ENCODE peak calls at places on chromosomes 16 and 17, in nine cellular contexts. A, V, U, C, R, X, S, W and K are unnamed samples.

GRCh38 chr16:4114257-4115208 is 1.7 kb downstream of the ADCY9 start:
- DNase-seq in A (no peak), V (peak), U (no peak), C (no peak), R (no peak), X (no peak), S (no peak), W (no peak), K (no peak)

GRCh38 chr16:3640632-3641501 is 13.6 kb upstream of the DNASE1 start:
- DNase-seq in A (no peak), V (peak), U (no peak), C (no peak), R (no peak), X (no peak), S (no peak), W (peak), K (no peak)

GRCh38 chr17:44397479-44398440 is 8.3 kb upstream of the ITGA2B start:
- DNase-seq in A (no peak), V (peak), U (no peak), C (no peak), R (no peak), X (no peak), S (no peak), W (no peak), K (no peak)

GRCh38 chr16:70478169-70478568 is 23.8 kb downstream of the FCSK start:
- DNase-seq in A (no peak), V (no peak), U (no peak), C (no peak), R (no peak), X (no peak), S (no peak), W (peak), K (no peak)

GRCh38 chr17:50257574-50258224 is 16.6 kb upstream of the TMEM92 start:
- DNase-seq in A (no peak), V (peak), U (no peak), C (no peak), R (no peak), X (no peak), S (no peak), W (peak), K (no peak)

GRCh38 chr17:7557825-7558543 is 566 bp upstream of the TNFSF13 start:
- DNase-seq in A (peak), V (peak), U (no peak), C (no peak), R (peak), X (peak), S (peak), W (peak), K (peak)

GRCh38 chr16:27226976-27227705 is 23.8 kb downstream of the KDM8 start:
- DNase-seq in A (no peak), V (peak), U (no peak), C (no peak), R (no peak), X (no peak), S (no peak), W (peak), K (no peak)

GRCh38 chr17:78013683-78014467 is 55.4 kb downstream of the TNRC6C start:
- DNase-seq in A (peak), V (no peak), U (peak), C (peak), R (peak), X (peak), S (peak), W (peak), K (peak)

GRCh38 chr16:72985148-72985882 is 62.6 kb downstream of the ZFHX3 start:
- DNase-seq in A (no peak), V (no peak), U (peak), C (no peak), R (no peak), X (no peak), S (no peak), W (no peak), K (no peak)

GRCh38 chr17:32161029-32161428 is 18.7 kb downstream of the RHOT1 start:
- DNase-seq in A (no peak), V (no peak), U (no peak), C (no peak), R (no peak), X (no peak), S (no peak), W (no peak), K (no peak)

GRCh38 chr17:17109896-17110295 is 67.6 kb downstream of the MPRIP start:
- DNase-seq in A (peak), V (no peak), U (no peak), C (no peak), R (peak), X (peak), S (peak), W (no peak), K (peak)

GRCh38 chr17:21318439-21318838 is 33.9 kb downstream of the MAP2K3 start:
- DNase-seq in A (no peak), V (peak), U (no peak), C (no peak), R (no peak), X (no peak), S (no peak), W (peak), K (no peak)

GRCh38 chr16:67245674-67246080 is 1.6 kb downstream of the FHOD1 start:
- DNase-seq in A (no peak), V (no peak), U (no peak), C (no peak), R (no peak), X (peak), S (no peak), W (no peak), K (peak)

GRCh38 chr17:40555296-40556190 is 9.7 kb downstream of the CCR7 start:
- DNase-seq in A (peak), V (peak), U (no peak), C (no peak), R (no peak), X (no peak), S (no peak), W (peak), K (no peak)

GRCh38 chr17:56681561-56682266 is 88.2 kb downstream of the NOG start:
- DNase-seq in A (peak), V (no peak), U (peak), C (no peak), R (no peak), X (peak), S (peak), W (no peak), K (peak)

GRCh38 chr17:18248300-18248731 is 10.2 kb downstream of the FLII start:
- DNase-seq in A (peak), V (no peak), U (no peak), C (no peak), R (peak), X (peak), S (peak), W (peak), K (peak)

GRCh38 chr16:71933913-71934696 is 38.8 kb downstream of the IST1 start:
- DNase-seq in A (no peak), V (no peak), U (no peak), C (no peak), R (no peak), X (peak), S (peak), W (no peak), K (peak)

GRCh38 chr16:2810651-2811050 is 6.4 kb upstream of the PRSS21 start:
- DNase-seq in A (no peak), V (peak), U (no peak), C (no peak), R (no peak), X (no peak), S (no peak), W (no peak), K (no peak)

GRCh38 chr16:35377142-35377541 is 1917.7 kb downstream of the TP53TG3F start:
- DNase-seq in A (no peak), V (no peak), U (no peak), C (no peak), R (no peak), X (no peak), S (no peak), W (no peak), K (no peak)

GRCh38 chr16:65945485-65945884 is 421.0 kb upstream of the CDH5 start:
- DNase-seq in A (no peak), V (no peak), U (no peak), C (no peak), R (no peak), X (no peak), S (no peak), W (no peak), K (no peak)

GRCh38 chr17:31488264-31488981 is 96.9 kb downstream of the RAB11FIP4 start:
- DNase-seq in A (peak), V (no peak), U (no peak), C (no peak), R (peak), X (no peak), S (peak), W (no peak), K (peak)

GRCh38 chr16:11816123-11816522 is 19.1 kb upstream of the ZC3H7A start:
- DNase-seq in A (no peak), V (no peak), U (no peak), C (no peak), R (no peak), X (peak), S (no peak), W (no peak), K (no peak)

GRCh38 chr17:58401287-58401686 is 16.0 kb downstream of the RNF43 start:
- DNase-seq in A (no peak), V (no peak), U (no peak), C (no peak), R (no peak), X (peak), S (no peak), W (no peak), K (no peak)

GRCh38 chr16:24729967-24730815 is 740 bp downstream of the TNRC6A start:
- DNase-seq in A (peak), V (peak), U (no peak), C (peak), R (peak), X (peak), S (peak), W (peak), K (no peak)

GRCh38 chr16:75965504-75966374 is 239.4 kb upstream of the CPHXL start:
- DNase-seq in A (no peak), V (no peak), U (no peak), C (no peak), R (no peak), X (peak), S (no peak), W (no peak), K (peak)

GRCh38 chr16:84948855-84949610 is 62.3 kb downstream of the ZDHHC7 start:
- DNase-seq in A (no peak), V (no peak), U (no peak), C (no peak), R (no peak), X (no peak), S (no peak), W (no peak), K (no peak)

GRCh38 chr17:65433592-65433991 is 127.9 kb downstream of the AXIN2 start:
- DNase-seq in A (no peak), V (no peak), U (no peak), C (no peak), R (no peak), X (no peak), S (no peak), W (no peak), K (no peak)

GRCh38 chr17:12622726-12623125 is 43.0 kb upstream of the MYOCD start:
- DNase-seq in A (no peak), V (no peak), U (no peak), C (no peak), R (no peak), X (no peak), S (no peak), W (no peak), K (no peak)

GRCh38 chr17:14330492-14330920 is 29.6 kb downstream of the HS3ST3B1 start:
- DNase-seq in A (no peak), V (no peak), U (no peak), C (peak), R (peak), X (no peak), S (no peak), W (no peak), K (no peak)

GRCh38 chr17:49338883-49339282 is 23.2 kb downstream of the ZNF652 start:
- DNase-seq in A (no peak), V (no peak), U (no peak), C (no peak), R (no peak), X (no peak), S (no peak), W (no peak), K (no peak)

GRCh38 chr16:252366-253337 is 18.0 kb downstream of the FAM234A start:
- DNase-seq in A (no peak), V (no peak), U (no peak), C (no peak), R (peak), X (no peak), S (no peak), W (no peak), K (no peak)

GRCh38 chr17:3558603-3559269 is 1.1 kb upstream of the TRPV3 start:
- DNase-seq in A (peak), V (no peak), U (no peak), C (no peak), R (peak), X (peak), S (peak), W (no peak), K (peak)
- H3K4me3 ChIP-seq in A (peak), V (no peak), U (no peak), C (no peak), R (no peak), X (no peak), S (peak), W (no peak), K (no peak)

GRCh38 chr16:87054154-87054553 is 263.0 kb downstream of the C16orf95 start:
- DNase-seq in A (no peak), V (no peak), U (no peak), C (no peak), R (no peak), X (no peak), S (no peak), W (no peak), K (no peak)

GRCh38 chr16:87057291-87057881 is 259.8 kb downstream of the C16orf95 start:
- DNase-seq in A (no peak), V (no peak), U (no peak), C (no peak), R (no peak), X (no peak), S (no peak), W (peak), K (no peak)

GRCh38 chr16:87054856-87055255 is 262.3 kb downstream of the C16orf95 start:
- DNase-seq in A (no peak), V (no peak), U (no peak), C (no peak), R (no peak), X (no peak), S (no peak), W (no peak), K (no peak)

GRCh38 chr16:87056551-87056950 is 260.6 kb downstream of the C16orf95 start:
- DNase-seq in A (no peak), V (no peak), U (no peak), C (no peak), R (no peak), X (no peak), S (no peak), W (peak), K (no peak)

GRCh38 chr16:87056083-87056482 is 261.1 kb downstream of the C16orf95 start:
- DNase-seq in A (no peak), V (no peak), U (no peak), C (no peak), R (no peak), X (peak), S (no peak), W (peak), K (peak)
- H3K4me3 ChIP-seq in A (no peak), V (no peak), U (no peak), C (no peak), R (no peak), X (no peak), S (no peak), W (no peak), K (no peak)

GRCh38 chr17:970388-970768 is 9.2 kb downstream of the NXN start:
- DNase-seq in A (no peak), V (no peak), U (no peak), C (no peak), R (no peak), X (no peak), S (no peak), W (peak), K (no peak)
- H3K4me3 ChIP-seq in A (no peak), V (no peak), U (peak), C (no peak), R (no peak), X (no peak), S (no peak), W (no peak), K (no peak)

GRCh38 chr17:42387663-42388380 is 420 bp downstream of the STAT3 start:
- DNase-seq in A (no peak), V (peak), U (no peak), C (no peak), R (peak), X (peak), S (peak), W (peak), K (peak)

GRCh38 chr17:42387221-42387657 is 1.0 kb downstream of the STAT3 start:
- DNase-seq in A (no peak), V (no peak), U (no peak), C (no peak), R (no peak), X (peak), S (no peak), W (no peak), K (peak)

GRCh38 chr17:42389902-42390301 is 1.7 kb upstream of the STAT3 start:
- DNase-seq in A (no peak), V (no peak), U (no peak), C (no peak), R (no peak), X (no peak), S (no peak), W (no peak), K (no peak)

GRCh38 chr17:42388381-42389134 is at the start of gene STAT3:
- DNase-seq in A (peak), V (peak), U (peak), C (peak), R (peak), X (peak), S (peak), W (peak), K (peak)

GRCh38 chr17:42389135-42389417 is 834 bp upstream of the STAT3 start:
- DNase-seq in A (no peak), V (no peak), U (no peak), C (no peak), R (no peak), X (no peak), S (no peak), W (no peak), K (no peak)
- H3K4me3 ChIP-seq in A (peak), V (no peak), U (peak), C (peak), R (peak), X (peak), S (peak), W (peak), K (peak)

GRCh38 chr17:27226611-27227234 is 67.2 kb upstream of the WSB1 start:
- DNase-seq in A (no peak), V (no peak), U (peak), C (no peak), R (no peak), X (peak), S (peak), W (no peak), K (peak)
- H3K4me3 ChIP-seq in A (no peak), V (no peak), U (no peak), C (no peak), R (no peak), X (no peak), S (no peak), W (no peak), K (no peak)

DNA sequence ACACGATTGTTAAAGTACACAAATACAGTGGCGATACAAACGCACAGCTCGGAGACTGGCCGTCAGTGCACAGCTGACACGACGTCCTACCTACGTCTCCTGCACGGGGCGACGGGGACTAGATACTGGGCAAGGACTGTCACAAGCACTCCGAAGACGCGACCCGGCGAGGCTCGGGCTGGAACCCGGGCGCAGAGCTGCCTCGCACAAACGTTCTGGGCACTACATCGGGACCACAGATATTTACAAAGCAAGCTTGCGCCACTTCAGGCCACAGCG is 13.8 kb downstream of the SLC16A3 start:
- DNase-seq in A (no peak), V (peak), U (no peak), C (no peak), R (no peak), X (peak), S (no peak), W (no peak), K (no peak)
- H3K4me3 ChIP-seq in A (no peak), V (no peak), U (no peak), C (no peak), R (no peak), X (no peak), S (no peak), W (no peak), K (no peak)

GRCh38 chr16:87635541-87636049 is 33.3 kb downstream of the JPH3 start:
- DNase-seq in A (peak), V (peak), U (no peak), C (peak), R (peak), X (peak), S (peak), W (peak), K (peak)
- H3K4me3 ChIP-seq in A (no peak), V (no peak), U (no peak), C (no peak), R (no peak), X (no peak), S (peak), W (no peak), K (no peak)

DNA sequence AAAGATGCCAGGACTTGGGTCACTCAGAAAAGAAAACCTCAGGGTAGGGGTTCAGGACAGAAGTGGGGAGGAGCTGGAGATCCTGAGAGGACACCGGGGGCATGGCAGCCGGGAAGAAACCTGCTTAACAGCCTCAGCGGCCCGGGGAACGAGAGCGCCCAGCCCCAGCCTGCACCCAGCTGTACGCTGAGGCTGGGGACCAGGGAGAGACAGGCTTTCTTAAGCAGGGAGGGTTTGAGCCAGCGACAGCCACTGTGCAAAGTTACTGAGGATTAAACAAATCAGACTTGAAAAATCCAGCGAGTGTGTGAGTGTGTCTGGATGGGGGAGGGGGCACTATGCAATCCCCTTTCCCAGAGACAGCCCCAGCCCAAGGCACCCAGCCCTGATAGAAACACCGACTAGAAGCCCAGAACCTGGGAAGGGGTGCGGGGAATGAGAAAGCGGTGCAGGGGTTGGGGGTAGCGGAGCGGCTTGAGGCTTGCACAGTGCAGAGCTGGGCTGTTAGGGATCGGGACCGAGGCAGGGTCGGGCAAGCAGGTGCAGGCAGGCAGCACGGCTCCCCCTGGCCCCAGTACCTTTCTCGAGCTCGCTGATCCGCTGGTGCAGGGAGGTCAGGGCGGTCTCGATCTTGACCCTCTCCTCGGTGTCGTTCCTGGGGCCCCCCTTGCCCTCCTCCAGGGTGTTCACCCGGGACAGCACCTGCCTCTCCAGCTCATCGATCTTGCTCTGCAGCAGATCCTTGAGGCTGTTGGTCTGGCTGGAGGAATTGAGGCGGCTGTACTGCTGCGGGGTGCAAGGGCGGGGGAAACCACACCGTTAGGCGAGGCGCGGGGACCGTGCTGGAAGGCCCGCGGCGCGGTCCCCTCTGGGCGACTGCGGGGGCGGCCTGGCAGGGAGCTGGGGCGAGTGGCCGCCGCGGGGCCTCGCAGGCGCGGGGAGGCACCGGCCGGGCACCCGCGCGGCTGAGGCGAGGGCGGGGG is 1.2 kb downstream of the NPTX1 start:
- DNase-seq in A (no peak), V (no peak), U (no peak), C (no peak), R (no peak), X (peak), S (peak), W (peak), K (no peak)
- H3K4me3 ChIP-seq in A (no peak), V (no peak), U (no peak), C (peak), R (peak), X (no peak), S (peak), W (peak), K (no peak)

DNA sequence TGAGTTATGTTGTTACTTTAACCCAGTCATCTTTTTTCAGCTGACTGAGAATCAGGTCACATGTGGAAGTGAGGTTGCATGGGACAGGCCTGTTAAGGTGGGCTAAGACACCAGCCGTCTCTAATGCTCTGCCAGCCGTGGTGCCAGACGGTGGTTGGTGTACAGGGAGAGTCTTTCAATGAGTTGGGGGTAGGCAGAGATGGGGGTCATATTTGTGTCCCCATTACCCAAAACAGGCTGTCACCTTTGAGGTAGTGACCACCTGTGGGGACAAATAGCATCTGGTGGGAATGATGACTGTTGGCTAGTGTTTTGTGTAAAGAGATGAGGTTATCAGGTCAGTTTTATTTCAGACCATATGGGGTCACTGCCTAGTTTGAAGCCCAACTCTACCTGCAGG is 1.8 kb downstream of the RPL38 start:
- DNase-seq in A (no peak), V (no peak), U (no peak), C (no peak), R (no peak), X (no peak), S (no peak), W (no peak), K (no peak)
- H3K4me3 ChIP-seq in A (peak), V (no peak), U (peak), C (no peak), R (no peak), X (peak), S (peak), W (no peak), K (peak)